ENCODE peak calls at places on chromosomes 3 and 15, in ten cellular contexts. One of them, this sample, is unnamed. For H3K4me1, the result is how much of the 10 kb centered on the place peaks cover.

GRCh38 chr15:69146724-69147435 is 13.6 kb upstream of the GLCE start:
- DNase-seq in A549: no peak
- DNase-seq in aorta: no peak
- DNase-seq in adrenal gland: no peak
- DNase-seq in BE2C: no peak
- DNase-seq in neural progenitor cell: no peak
- DNase-seq in cardiac muscle cell: no peak
- DNase-seq in heart right ventricle: no peak
- DNase-seq in right atrium auricular region: no peak
- DNase-seq in CD4-positive, alpha-beta memory T cell: no peak
- DNase-seq in this sample: no peak

GRCh38 chr3:179806177-179806576 is 153.3 kb downstream of the USP13 start:
- DNase-seq in heart right ventricle: no peak
- DNase-seq in right atrium auricular region: no peak
- DNase-seq in neural progenitor cell: no peak
- DNase-seq in A549: no peak
- DNase-seq in cardiac muscle cell: peak
- DNase-seq in aorta: no peak
- DNase-seq in adrenal gland: no peak
- DNase-seq in CD4-positive, alpha-beta memory T cell: no peak
- DNase-seq in BE2C: no peak
- DNase-seq in this sample: no peak

GRCh38 chr3:139827833-139828232 is 107.2 kb upstream of the CLSTN2 start:
- DNase-seq in neural progenitor cell: peak
- DNase-seq in cardiac muscle cell: no peak
- DNase-seq in BE2C: no peak
- DNase-seq in right atrium auricular region: no peak
- DNase-seq in adrenal gland: no peak
- DNase-seq in heart right ventricle: no peak
- DNase-seq in A549: no peak
- DNase-seq in CD4-positive, alpha-beta memory T cell: no peak
- DNase-seq in aorta: no peak
- DNase-seq in this sample: no peak

GRCh38 chr3:46890132-46890531 is 12.6 kb downstream of the PTH1R start:
- DNase-seq in right atrium auricular region: no peak
- DNase-seq in neural progenitor cell: no peak
- DNase-seq in A549: no peak
- DNase-seq in heart right ventricle: no peak
- DNase-seq in BE2C: no peak
- DNase-seq in CD4-positive, alpha-beta memory T cell: no peak
- DNase-seq in adrenal gland: no peak
- DNase-seq in cardiac muscle cell: no peak
- DNase-seq in aorta: no peak
- DNase-seq in this sample: no peak

GRCh38 chr15:78422571-78423340 is 15.3 kb upstream of the IREB2 start:
- DNase-seq in aorta: peak
- DNase-seq in CD4-positive, alpha-beta memory T cell: peak
- DNase-seq in neural progenitor cell: peak
- DNase-seq in right atrium auricular region: peak
- DNase-seq in A549: peak
- DNase-seq in cardiac muscle cell: peak
- DNase-seq in heart right ventricle: peak
- DNase-seq in BE2C: peak
- DNase-seq in adrenal gland: peak
- DNase-seq in this sample: peak

GRCh38 chr3:70006089-70006488 is 6.6 kb downstream of the SAMMSON start:
- DNase-seq in adrenal gland: no peak
- DNase-seq in A549: no peak
- DNase-seq in neural progenitor cell: no peak
- DNase-seq in BE2C: no peak
- DNase-seq in cardiac muscle cell: peak
- DNase-seq in heart right ventricle: no peak
- DNase-seq in CD4-positive, alpha-beta memory T cell: no peak
- DNase-seq in aorta: no peak
- DNase-seq in right atrium auricular region: no peak
- DNase-seq in this sample: no peak

GRCh38 chr15:69469467-69470191 is 17.0 kb downstream of the RPLP1 start:
- DNase-seq in adrenal gland: peak
- DNase-seq in aorta: no peak
- DNase-seq in heart right ventricle: no peak
- DNase-seq in CD4-positive, alpha-beta memory T cell: no peak
- DNase-seq in cardiac muscle cell: no peak
- DNase-seq in neural progenitor cell: no peak
- DNase-seq in right atrium auricular region: peak
- DNase-seq in A549: no peak
- DNase-seq in BE2C: no peak
- DNase-seq in this sample: no peak

GRCh38 chr15:37616215-37616614 is 318.2 kb upstream of the TMCO5A start:
- DNase-seq in adrenal gland: no peak
- DNase-seq in CD4-positive, alpha-beta memory T cell: no peak
- DNase-seq in cardiac muscle cell: no peak
- DNase-seq in A549: no peak
- DNase-seq in BE2C: no peak
- DNase-seq in neural progenitor cell: no peak
- DNase-seq in heart right ventricle: no peak
- DNase-seq in aorta: no peak
- DNase-seq in right atrium auricular region: no peak
- DNase-seq in this sample: no peak

GRCh38 chr3:32392530-32393302 is 1.1 kb downstream of the CMTM7 start:
- DNase-seq in CD4-positive, alpha-beta memory T cell: peak
- DNase-seq in heart right ventricle: peak
- DNase-seq in right atrium auricular region: peak
- DNase-seq in aorta: peak
- DNase-seq in cardiac muscle cell: peak
- DNase-seq in BE2C: peak
- DNase-seq in adrenal gland: peak
- DNase-seq in A549: peak
- DNase-seq in neural progenitor cell: no peak
- DNase-seq in this sample: no peak

GRCh38 chr3:113695818-113696645 is at the start of gene USF3:
- DNase-seq in BE2C: peak
- DNase-seq in right atrium auricular region: no peak
- DNase-seq in A549: peak
- DNase-seq in aorta: peak
- DNase-seq in CD4-positive, alpha-beta memory T cell: peak
- DNase-seq in heart right ventricle: peak
- DNase-seq in neural progenitor cell: no peak
- DNase-seq in adrenal gland: peak
- DNase-seq in cardiac muscle cell: peak
- DNase-seq in this sample: peak

GRCh38 chr3:168081171-168081771 is 14.5 kb downstream of the GOLIM4 start:
- DNase-seq in CD4-positive, alpha-beta memory T cell: no peak
- DNase-seq in adrenal gland: no peak
- DNase-seq in heart right ventricle: no peak
- DNase-seq in A549: no peak
- DNase-seq in BE2C: no peak
- DNase-seq in aorta: no peak
- DNase-seq in right atrium auricular region: no peak
- DNase-seq in cardiac muscle cell: no peak
- DNase-seq in neural progenitor cell: no peak
- DNase-seq in this sample: no peak
- H3K4me3 ChIP-seq in CD4-positive, alpha-beta memory T cell: no peak
- H3K4me3 ChIP-seq in adrenal gland: no peak
- H3K4me3 ChIP-seq in heart right ventricle: no peak
- H3K4me3 ChIP-seq in A549: no peak
- H3K4me3 ChIP-seq in BE2C: no peak
- H3K4me3 ChIP-seq in aorta: no peak
- H3K4me3 ChIP-seq in right atrium auricular region: no peak
- H3K4me3 ChIP-seq in cardiac muscle cell: no peak
- H3K4me3 ChIP-seq in neural progenitor cell: no peak
- H3K4me3 ChIP-seq in this sample: no peak

GRCh38 chr3:30681276-30682211 is 75.1 kb downstream of the TGFBR2 start:
- DNase-seq in right atrium auricular region: no peak
- DNase-seq in CD4-positive, alpha-beta memory T cell: no peak
- DNase-seq in adrenal gland: no peak
- DNase-seq in BE2C: peak
- DNase-seq in A549: no peak
- DNase-seq in neural progenitor cell: peak
- DNase-seq in cardiac muscle cell: peak
- DNase-seq in heart right ventricle: peak
- DNase-seq in aorta: peak
- DNase-seq in this sample: no peak

GRCh38 chr3:30683769-30684168 is 77.4 kb downstream of the TGFBR2 start:
- DNase-seq in cardiac muscle cell: no peak
- DNase-seq in CD4-positive, alpha-beta memory T cell: no peak
- DNase-seq in A549: peak
- DNase-seq in right atrium auricular region: no peak
- DNase-seq in BE2C: no peak
- DNase-seq in heart right ventricle: no peak
- DNase-seq in adrenal gland: no peak
- DNase-seq in aorta: no peak
- DNase-seq in neural progenitor cell: no peak
- DNase-seq in this sample: no peak

GRCh38 chr3:30680789-30681188 is 74.4 kb downstream of the TGFBR2 start:
- DNase-seq in cardiac muscle cell: peak
- DNase-seq in A549: no peak
- DNase-seq in CD4-positive, alpha-beta memory T cell: no peak
- DNase-seq in neural progenitor cell: peak
- DNase-seq in right atrium auricular region: no peak
- DNase-seq in heart right ventricle: peak
- DNase-seq in BE2C: no peak
- DNase-seq in adrenal gland: no peak
- DNase-seq in aorta: no peak
- DNase-seq in this sample: no peak

GRCh38 chr3:30684361-30684760 is 78.0 kb downstream of the TGFBR2 start:
- DNase-seq in heart right ventricle: no peak
- DNase-seq in CD4-positive, alpha-beta memory T cell: no peak
- DNase-seq in neural progenitor cell: no peak
- DNase-seq in right atrium auricular region: no peak
- DNase-seq in A549: no peak
- DNase-seq in cardiac muscle cell: no peak
- DNase-seq in adrenal gland: no peak
- DNase-seq in BE2C: no peak
- DNase-seq in aorta: no peak
- DNase-seq in this sample: no peak

DNA sequence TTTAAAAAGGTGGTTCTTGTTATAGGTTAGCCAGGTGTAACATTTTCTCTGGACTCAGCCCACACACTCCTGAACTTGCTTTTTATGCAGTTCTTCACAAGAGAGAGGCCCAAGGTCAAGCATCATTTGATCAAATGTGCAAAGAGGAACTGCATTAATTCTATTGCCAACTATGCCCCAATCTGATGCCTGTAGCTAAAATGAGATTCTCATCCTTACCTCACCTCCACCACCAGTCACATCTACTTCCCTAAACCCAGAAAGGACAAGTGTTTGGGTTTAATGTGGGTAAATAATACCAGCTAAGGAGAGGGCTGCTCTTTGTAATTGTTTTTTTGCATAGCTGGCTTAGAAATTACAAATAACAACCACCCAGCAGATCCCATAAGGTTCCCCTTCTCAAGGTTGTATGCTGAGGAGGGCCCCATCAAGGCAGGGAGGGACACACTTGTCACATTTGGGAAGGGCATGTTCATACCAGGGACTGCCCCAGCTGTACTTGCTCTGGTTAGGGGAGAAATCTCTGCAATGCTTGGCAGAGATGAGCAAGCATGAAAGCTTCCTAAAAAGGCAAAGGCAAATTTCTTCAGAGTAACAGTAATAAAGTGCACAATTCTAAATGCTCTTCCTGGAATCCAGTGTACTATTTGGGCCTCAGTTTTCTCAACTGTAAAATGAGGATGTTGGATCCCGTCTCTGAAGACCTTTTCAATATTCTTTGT is 76.2 kb downstream of the TGFBR2 start:
- DNase-seq in CD4-positive, alpha-beta memory T cell: no peak
- DNase-seq in adrenal gland: no peak
- DNase-seq in aorta: no peak
- DNase-seq in neural progenitor cell: no peak
- DNase-seq in cardiac muscle cell: no peak
- DNase-seq in A549: no peak
- DNase-seq in right atrium auricular region: no peak
- DNase-seq in BE2C: no peak
- DNase-seq in heart right ventricle: no peak
- DNase-seq in this sample: no peak
- H3K4me1 ChIP-seq in CD4-positive, alpha-beta memory T cell: half or more
- H3K4me1 ChIP-seq in adrenal gland: half or more
- H3K4me1 ChIP-seq in aorta: under half
- H3K4me1 ChIP-seq in neural progenitor cell: under half
- H3K4me1 ChIP-seq in cardiac muscle cell: under half
- H3K4me1 ChIP-seq in A549: under half
- H3K4me1 ChIP-seq in right atrium auricular region: half or more
- H3K4me1 ChIP-seq in BE2C: under half
- H3K4me1 ChIP-seq in heart right ventricle: half or more
- H3K4me1 ChIP-seq in this sample: under half

DNA sequence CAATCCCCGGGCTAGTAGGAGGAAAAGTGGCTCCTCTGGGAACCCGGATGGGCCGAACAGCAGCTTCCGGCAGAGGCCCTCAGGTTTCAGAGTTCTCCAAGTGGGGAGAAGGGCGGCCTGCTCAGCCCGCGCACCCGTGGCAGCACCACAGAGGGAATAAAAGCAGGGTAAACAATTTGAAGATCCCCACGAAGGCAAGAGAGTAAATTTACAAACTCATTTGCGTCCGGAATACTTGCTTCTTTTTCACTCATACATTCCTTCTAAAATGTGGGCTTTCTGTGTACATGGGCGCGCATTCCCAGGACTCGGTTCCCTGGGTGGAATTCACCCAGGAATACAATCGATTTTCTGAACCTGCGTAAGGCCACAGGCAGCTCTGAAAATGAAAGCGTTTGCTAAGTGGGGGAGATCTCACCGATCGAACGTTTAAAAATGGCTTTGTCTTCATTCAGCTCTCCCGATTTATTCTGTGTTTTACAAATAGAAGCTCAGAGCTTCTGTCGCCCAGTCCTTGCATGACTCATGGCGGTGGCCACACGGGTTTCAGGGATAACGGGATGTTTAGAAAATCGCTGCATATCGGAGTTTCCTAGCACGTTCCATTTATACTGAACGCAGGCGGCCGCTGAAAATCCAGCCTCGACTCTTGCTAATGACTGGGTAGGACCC is 74.0 kb upstream of the POLG start:
- DNase-seq in A549: no peak
- DNase-seq in cardiac muscle cell: no peak
- DNase-seq in BE2C: no peak
- DNase-seq in neural progenitor cell: peak
- DNase-seq in right atrium auricular region: no peak
- DNase-seq in heart right ventricle: no peak
- DNase-seq in adrenal gland: no peak
- DNase-seq in CD4-positive, alpha-beta memory T cell: no peak
- DNase-seq in aorta: no peak
- DNase-seq in this sample: no peak
- H3K4me3 ChIP-seq in A549: no peak
- H3K4me3 ChIP-seq in cardiac muscle cell: no peak
- H3K4me3 ChIP-seq in BE2C: no peak
- H3K4me3 ChIP-seq in neural progenitor cell: no peak
- H3K4me3 ChIP-seq in right atrium auricular region: peak
- H3K4me3 ChIP-seq in heart right ventricle: no peak
- H3K4me3 ChIP-seq in adrenal gland: no peak
- H3K4me3 ChIP-seq in CD4-positive, alpha-beta memory T cell: peak
- H3K4me3 ChIP-seq in aorta: no peak
- H3K4me3 ChIP-seq in this sample: no peak

DNA sequence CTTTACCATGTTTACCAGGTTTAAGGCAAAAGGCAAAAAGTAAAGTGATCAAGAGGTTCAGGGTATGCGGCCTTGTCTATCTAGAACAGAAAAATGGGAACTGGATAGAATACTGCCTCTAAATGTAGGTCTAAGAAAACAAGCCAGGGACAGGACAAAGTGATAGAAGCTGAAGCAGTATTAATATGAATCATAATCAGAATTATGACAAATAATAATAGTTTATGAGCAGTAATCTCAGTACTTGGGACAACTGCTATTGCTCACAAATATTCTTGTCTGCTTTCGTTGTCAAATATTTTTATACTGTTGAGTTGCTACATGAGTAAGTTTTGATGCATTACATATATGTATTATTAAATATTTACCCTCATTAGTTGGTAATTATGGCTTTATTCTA is 356.9 kb upstream of the RBMS3 start:
- DNase-seq in cardiac muscle cell: no peak
- DNase-seq in aorta: no peak
- DNase-seq in heart right ventricle: no peak
- DNase-seq in BE2C: no peak
- DNase-seq in neural progenitor cell: no peak
- DNase-seq in adrenal gland: no peak
- DNase-seq in CD4-positive, alpha-beta memory T cell: no peak
- DNase-seq in A549: no peak
- DNase-seq in right atrium auricular region: no peak
- DNase-seq in this sample: no peak
- H3K4me1 ChIP-seq in cardiac muscle cell: under half
- H3K4me1 ChIP-seq in aorta: under half
- H3K4me1 ChIP-seq in heart right ventricle: under half
- H3K4me1 ChIP-seq in BE2C: under half
- H3K4me1 ChIP-seq in neural progenitor cell: under half
- H3K4me1 ChIP-seq in adrenal gland: under half
- H3K4me1 ChIP-seq in CD4-positive, alpha-beta memory T cell: under half
- H3K4me1 ChIP-seq in A549: under half
- H3K4me1 ChIP-seq in right atrium auricular region: under half
- H3K4me1 ChIP-seq in this sample: under half